ENCODE peak calls at places on chromosomes 2 and 18, in six cellular contexts. L is activated naive CD4-positive, alpha-beta T cell; G is lower lobe of right lung; P is hippocampal formation; I is Calu3; A is NCI-H1092. H is an unnamed sample.

GRCh38 chr2:120605231-120605935 is 130.3 kb upstream of the GLI2 start:
- DNase-seq in L (no peak), G (peak), P (no peak), I (no peak), A (no peak), H (peak)

GRCh38 chr2:230179907-230180306 is 39.9 kb downstream of the SP110 start:
- DNase-seq in L (no peak), G (no peak), P (no peak), I (no peak), A (no peak), H (no peak)

GRCh38 chr2:6423131-6423530 is 442.6 kb downstream of the CMPK2 start:
- DNase-seq in L (no peak), G (no peak), P (no peak), I (no peak), A (no peak), H (no peak)

GRCh38 chr2:70541481-70542020 is 12.1 kb downstream of the TGFA start:
- DNase-seq in L (no peak), G (no peak), P (peak), I (no peak), A (no peak), H (no peak)

GRCh38 chr2:64652231-64653173 is 1.2 kb downstream of the SERTAD2 start:
- DNase-seq in L (no peak), G (peak), P (no peak), I (peak), A (no peak), H (no peak)

GRCh38 chr2:175414872-175415487 is 233.5 kb upstream of the ATP5MC3 start:
- DNase-seq in L (no peak), G (peak), P (no peak), I (peak), A (peak), H (no peak)

GRCh38 chr2:198296665-198297308 is 492.4 kb downstream of the PLCL1 start:
- DNase-seq in L (peak), G (no peak), P (peak), I (peak), A (peak), H (no peak)

GRCh38 chr2:238100821-238101771 is 956 bp downstream of the ESPNL start:
- DNase-seq in L (no peak), G (no peak), P (no peak), I (no peak), A (no peak), H (no peak)

GRCh38 chr18:58135170-58135569 is 91.1 kb downstream of the NEDD4L start:
- DNase-seq in L (no peak), G (no peak), P (no peak), I (no peak), A (no peak), H (peak)

GRCh38 chr18:63186934-63187574 is 132.5 kb downstream of the BCL2 start:
- DNase-seq in L (no peak), G (no peak), P (no peak), I (no peak), A (no peak), H (no peak)

H was measured in upper lobe of left lung.